ENCODE peak calls at places on chromosomes 16 and 17, in seven cellular contexts. S is lower leg skin, E is thoracic aorta, R is lung, I is mucosa of descending colon, X is thyroid gland, G is dorsolateral prefrontal cortex. D is an unnamed sample.

GRCh38 chr16:3654249-3654991 is at the start of gene DNASE1:
- DNase-seq in G (peak), X (peak), I (peak), S (no peak), E (no peak), R (peak), D (peak)

GRCh38 chr17:64784353-64784798 is 122.3 kb upstream of the SMURF2 start:
- DNase-seq in G (no peak), S (no peak), E (no peak), I (no peak), X (no peak), R (no peak), D (no peak)

GRCh38 chr17:5780476-5780875 is 196.2 kb upstream of the NLRP1 start:
- DNase-seq in G (no peak), I (no peak), X (no peak), E (no peak), S (no peak), R (no peak), D (no peak)

GRCh38 chr17:1201132-1201702 is 21.4 kb upstream of the ABR start:
- DNase-seq in I (no peak), G (no peak), E (no peak), S (no peak), X (no peak), R (no peak), D (no peak)

GRCh38 chr17:82883461-82884031 is 43.7 kb upstream of the ZNF750 start:
- DNase-seq in I (no peak), R (no peak), E (no peak), X (no peak), G (no peak), S (no peak), D (no peak)

GRCh38 chr17:79354173-79354820 is 256.6 kb downstream of the RBFOX3 start:
- DNase-seq in X (no peak), E (no peak), S (no peak), R (no peak), G (no peak), I (no peak), D (no peak)

GRCh38 chr16:52497067-52497816 is 49.7 kb downstream of the TOX3 start:
- DNase-seq in G (no peak), E (no peak), R (no peak), I (peak), S (no peak), X (no peak), D (no peak)

GRCh38 chr16:6157806-6158205 is 1060.2 kb upstream of the EEF2KMT start:
- DNase-seq in X (no peak), G (no peak), S (no peak), I (no peak), E (no peak), R (no peak), D (no peak)

GRCh38 chr17:61700252-61700651 is 109.2 kb upstream of the NACA2 start:
- DNase-seq in I (no peak), X (no peak), S (no peak), G (no peak), R (no peak), E (no peak), D (no peak)

GRCh38 chr17:63850401-63850800 is 7.9 kb upstream of the SMARCD2 start:
- DNase-seq in R (no peak), I (no peak), X (no peak), S (no peak), E (no peak), G (no peak), D (no peak)

GRCh38 chr17:55770220-55770870 is 19.5 kb downstream of the PCTP start:
- DNase-seq in G (no peak), S (no peak), E (no peak), X (no peak), R (no peak), I (no peak), D (no peak)

GRCh38 chr17:71975331-71975801 is 145.5 kb upstream of the SOX9 start:
- DNase-seq in X (peak), G (peak), I (peak), E (peak), S (peak), R (no peak), D (no peak)

GRCh38 chr17:63332286-63332685 is 113.8 kb downstream of the CYB561 start:
- DNase-seq in S (no peak), X (no peak), R (no peak), I (no peak), G (no peak), E (no peak), D (no peak)

GRCh38 chr17:59366040-59366757 is 34.7 kb downstream of the YPEL2 start:
- DNase-seq in R (no peak), X (peak), G (no peak), E (no peak), I (peak), S (no peak), D (no peak)

GRCh38 chr17:16585796-16586195 is 16.8 kb upstream of the ZNF287 start:
- DNase-seq in I (peak), G (no peak), R (peak), E (no peak), S (peak), X (peak), D (no peak)

GRCh38 chr16:19463468-19464315 is 46.0 kb downstream of the TMC5 start:
- DNase-seq in I (peak), X (no peak), S (no peak), R (no peak), G (no peak), E (no peak), D (no peak)

GRCh38 chr17:29451338-29451737 is 61.2 kb downstream of the TAOK1 start:
- DNase-seq in I (no peak), E (no peak), G (no peak), R (no peak), X (no peak), S (no peak), D (no peak)

GRCh38 chr17:21007646-21008045 is 35.2 kb downstream of the USP22 start:
- DNase-seq in E (no peak), X (peak), S (no peak), G (peak), I (no peak), R (no peak), D (no peak)

GRCh38 chr17:7003745-7004144 is 7.9 kb downstream of the ALOX12 start:
- DNase-seq in X (no peak), R (no peak), S (no peak), I (no peak), E (no peak), G (no peak), D (no peak)

GRCh38 chr16:85026696-85027095 is 899 bp upstream of the KIAA0513 start:
- DNase-seq in I (no peak), X (no peak), R (no peak), G (no peak), S (no peak), E (no peak), D (no peak)
- H3K4me3 ChIP-seq in I (peak), X (peak), R (no peak), G (peak), S (no peak), E (peak), D (peak)

DNA sequence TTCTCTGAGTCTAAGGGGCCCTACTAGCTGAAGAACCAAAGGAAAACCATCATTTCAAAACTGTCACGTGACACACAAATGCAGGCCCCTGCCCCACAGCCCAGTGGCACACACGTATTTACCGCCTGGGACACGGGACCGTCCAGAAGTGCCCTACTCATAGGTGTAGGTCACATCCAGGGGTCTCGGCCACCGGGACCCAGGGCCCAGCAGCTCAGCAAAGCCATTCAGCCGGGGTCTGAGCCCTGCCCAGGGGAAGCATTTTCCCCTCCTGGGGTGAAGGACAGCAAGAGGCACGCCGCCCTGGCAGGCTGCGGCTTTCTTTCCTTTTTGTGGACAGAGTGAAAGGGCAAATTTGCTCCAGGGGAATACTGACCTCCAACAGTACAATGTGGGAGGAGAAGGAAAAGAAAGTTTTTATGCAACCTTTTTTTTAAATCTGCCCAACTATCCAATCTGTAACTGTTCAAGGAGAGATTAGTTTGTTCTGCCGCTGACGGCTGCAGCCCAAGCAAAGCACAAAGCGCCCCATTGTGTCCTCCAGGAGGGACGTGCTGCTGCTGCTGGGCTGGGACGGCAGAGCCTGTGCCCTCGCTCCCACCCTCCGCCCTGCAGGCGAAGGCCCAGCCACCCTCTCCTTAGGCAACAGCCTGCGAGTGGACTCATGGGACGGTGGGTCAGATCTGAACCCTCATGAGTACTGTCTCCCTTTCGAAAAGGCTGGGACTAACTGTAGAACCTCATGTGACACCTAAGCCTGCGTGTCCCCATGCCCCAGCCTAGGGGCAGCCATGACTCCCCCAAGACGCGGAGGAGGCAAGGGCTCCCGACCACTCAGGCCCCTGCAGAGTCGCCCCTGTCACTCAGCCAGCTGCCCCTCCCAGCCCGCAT is 21.3 kb downstream of the SLC7A5 start:
- DNase-seq in R (no peak), E (no peak), G (peak), X (no peak), S (no peak), I (no peak), D (no peak)
- TF ChIP-seq CTCF in R (no peak), E (no peak), G (no peak), X (no peak), S (no peak), I (no peak), D (no peak)

DNA sequence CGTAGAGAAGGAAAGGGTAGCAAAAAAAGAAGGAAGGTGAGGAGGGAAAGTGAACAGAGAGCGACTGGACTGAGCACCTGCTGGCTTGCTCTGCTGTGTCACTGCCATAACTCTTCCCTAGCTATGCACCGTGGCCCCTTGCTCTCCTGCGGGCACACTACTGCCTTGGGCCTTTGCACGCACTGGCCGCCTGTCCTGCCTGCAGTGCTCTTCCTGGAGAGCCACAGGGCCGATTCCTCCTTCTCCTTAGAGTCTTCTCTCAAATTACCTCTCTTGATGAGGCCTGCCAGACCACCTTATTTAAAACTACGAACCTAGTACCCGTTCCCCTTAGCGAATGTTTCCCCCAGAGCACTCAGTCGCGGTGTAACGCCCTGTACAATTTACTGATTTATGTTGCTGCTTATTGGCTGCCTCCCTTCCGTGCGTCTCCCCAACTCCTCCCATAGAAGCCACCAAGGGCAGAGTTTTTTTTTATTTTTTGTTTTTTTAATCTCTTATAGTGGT is 70.3 kb downstream of the RAI1 start:
- DNase-seq in E (no peak), S (no peak), G (no peak), I (no peak), R (no peak), X (no peak), D (no peak)
- H3K4me3 ChIP-seq in E (peak), S (no peak), G (peak), I (peak), R (no peak), X (no peak), D (peak)

GRCh38 chr17:9529033-9529748 is 46.4 kb downstream of the STX8 start:
- DNase-seq in X (no peak), I (no peak), R (no peak), G (no peak), S (no peak), E (no peak), D (no peak)
- TF ChIP-seq CTCF in X (no peak), I (no peak), R (no peak), G (peak), S (no peak), E (peak), D (peak)

DNA sequence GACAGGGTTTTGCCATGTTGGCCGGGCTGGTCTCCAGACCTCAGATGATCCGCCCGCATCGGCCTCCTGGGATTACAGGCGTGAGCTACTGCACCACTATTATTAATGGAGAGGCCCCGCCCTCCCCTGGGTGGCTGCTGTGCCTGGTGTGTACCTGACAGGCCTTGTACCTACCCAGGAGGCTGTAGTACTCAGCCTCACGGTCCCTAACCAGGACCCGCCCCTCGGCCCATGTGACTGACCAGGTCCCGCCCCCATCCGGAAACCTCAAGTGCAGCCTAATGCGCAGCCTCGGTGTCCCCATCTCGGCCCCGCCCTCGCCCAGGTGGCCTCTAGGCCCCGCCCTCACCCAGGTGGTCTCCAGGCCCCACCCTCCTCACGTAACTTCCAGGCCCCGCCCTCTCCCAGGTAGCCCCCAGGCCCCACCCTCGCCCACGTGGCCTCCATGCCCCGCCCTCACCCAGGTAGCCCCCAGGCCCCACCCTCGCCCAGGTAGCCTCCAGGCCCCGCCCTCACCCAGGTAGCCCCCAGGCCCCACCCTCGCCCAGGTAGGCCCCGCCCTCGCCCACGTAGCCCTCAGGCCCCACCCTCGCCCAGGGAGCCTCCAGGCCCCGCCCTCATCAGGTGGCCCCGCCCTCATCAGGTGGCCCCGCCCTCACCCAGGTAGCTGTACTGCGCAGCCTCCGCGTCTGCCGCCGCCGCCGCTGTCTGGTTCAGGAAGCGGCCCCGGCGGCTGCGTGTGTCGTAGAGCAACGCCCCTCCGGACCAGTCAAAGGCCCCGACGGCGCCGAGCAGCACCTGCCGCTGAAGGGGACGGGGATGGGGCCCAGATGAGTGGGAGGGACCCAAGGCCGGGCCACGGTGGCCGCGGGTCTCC is 31.0 kb downstream of the HASPIN start:
- DNase-seq in E (no peak), X (peak), I (peak), G (no peak), R (peak), S (peak), D (no peak)
- H3K4me3 ChIP-seq in E (no peak), X (peak), I (no peak), G (peak), R (peak), S (no peak), D (no peak)

GRCh38 chr16:82344157-82344556 is 174.1 kb upstream of the MPHOSPH6 start:
- DNase-seq in E (no peak), S (no peak), X (no peak), I (peak), G (no peak), R (no peak), D (no peak)
- TF ChIP-seq CTCF in E (peak), S (no peak), X (no peak), I (no peak), G (peak), R (peak), D (peak)

DNA sequence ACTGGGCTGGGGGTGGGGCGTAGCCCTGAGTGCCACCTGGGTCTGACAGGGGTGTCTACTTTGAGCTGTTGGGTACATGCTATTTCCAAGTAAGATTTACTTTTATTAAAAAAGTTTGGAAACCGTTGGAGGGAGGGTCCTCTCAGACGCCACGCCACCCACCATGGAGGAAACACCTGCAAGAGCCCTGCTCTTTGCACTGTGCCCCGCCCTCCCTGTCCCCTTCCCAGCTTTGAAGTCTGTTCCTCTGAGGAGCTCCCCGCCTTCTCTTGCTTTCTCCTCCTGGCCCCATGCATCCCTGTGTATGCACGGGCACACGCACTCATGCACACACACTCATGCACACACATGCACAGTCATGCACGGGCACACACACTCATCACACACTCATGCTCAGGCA is 15.5 kb downstream of the ADGRG1 start:
- DNase-seq in X (no peak), I (no peak), R (no peak), S (no peak), G (no peak), E (no peak), D (no peak)
- H3K4me3 ChIP-seq in X (no peak), I (no peak), R (no peak), S (no peak), G (peak), E (no peak), D (no peak)

GRCh38 chr17:81253358-81254131 is 14.4 kb downstream of the NDUFAF8 start:
- DNase-seq in G (peak), I (peak), R (peak), E (no peak), S (no peak), X (peak), D (no peak)
- TF ChIP-seq CTCF in G (peak), I (peak), R (peak), E (peak), S (peak), X (peak), D (peak)

DNA sequence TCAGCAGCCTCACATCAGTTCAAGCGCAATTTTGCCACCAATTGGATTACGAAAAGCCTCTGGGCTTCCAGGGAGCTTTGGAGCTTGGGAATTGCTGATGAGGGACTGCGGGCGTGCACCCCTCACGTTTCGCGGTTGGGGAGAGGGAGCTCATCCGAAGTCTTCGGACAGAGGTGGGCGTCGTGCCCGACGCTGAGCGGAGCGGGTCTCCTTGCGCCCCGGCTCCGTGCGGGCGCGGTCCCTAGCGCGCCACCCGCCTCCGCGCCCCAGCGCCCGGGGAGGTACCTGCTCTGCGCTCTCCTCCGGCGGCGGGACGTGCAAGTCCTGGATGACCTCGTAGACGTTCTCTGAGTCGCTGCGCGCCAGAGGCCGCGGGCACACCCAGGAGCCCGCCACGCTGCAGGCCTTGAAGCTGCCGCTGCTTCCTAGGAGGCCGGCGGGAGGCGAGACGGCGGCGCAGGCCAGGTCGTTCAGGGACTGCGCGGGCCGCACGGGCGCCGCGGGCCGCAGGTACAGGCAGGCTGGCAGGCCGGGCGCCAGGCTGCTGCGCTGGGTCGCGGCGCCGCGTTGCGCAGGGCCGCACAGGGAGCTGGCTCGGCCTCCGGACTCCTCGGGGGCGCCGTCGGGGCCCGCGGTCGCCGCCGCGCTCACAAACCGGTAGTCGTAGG is 3.2 kb downstream of the ARHGAP27 start:
- DNase-seq in R (no peak), I (no peak), E (no peak), X (peak), S (no peak), G (no peak), D (no peak)
- H3K4me3 ChIP-seq in R (no peak), I (no peak), E (peak), X (no peak), S (no peak), G (peak), D (no peak)

D was measured in GM12864.